ENCODE peak calls at places on chromosomes 4 and X, in five cellular contexts. One of them, this sample, is unnamed.

GRCh38 chrX:13923289-13923688 is 106.4 kb upstream of the GPM6B start:
- DNase-seq in right cardiac atrium: no peak
- DNase-seq in GM18507: no peak
- DNase-seq in hepatic stellate cell: no peak
- DNase-seq in RKO: no peak
- DNase-seq in this sample: no peak

GRCh38 chr4:170868191-170868590 is 778.4 kb upstream of the AADAT start:
- DNase-seq in right cardiac atrium: no peak
- DNase-seq in GM18507: no peak
- DNase-seq in hepatic stellate cell: no peak
- DNase-seq in RKO: peak
- DNase-seq in this sample: no peak

GRCh38 chr4:8050555-8051206 is 107.9 kb downstream of the ABLIM2 start:
- DNase-seq in right cardiac atrium: peak
- DNase-seq in GM18507: no peak
- DNase-seq in hepatic stellate cell: peak
- DNase-seq in RKO: no peak
- DNase-seq in this sample: peak

GRCh38 chr4:152534541-152535231 is 1.2 kb downstream of the FBXW7 start:
- DNase-seq in right cardiac atrium: peak
- DNase-seq in GM18507: no peak
- DNase-seq in hepatic stellate cell: peak
- DNase-seq in RKO: peak
- DNase-seq in this sample: peak

GRCh38 chr4:133147922-133148689 is 988 bp upstream of the PCDH10 start:
- DNase-seq in right cardiac atrium: peak
- DNase-seq in GM18507: no peak
- DNase-seq in hepatic stellate cell: peak
- DNase-seq in RKO: no peak
- DNase-seq in this sample: no peak

GRCh38 chrX:41705680-41706374 is 17.1 kb downstream of the GPR34 start:
- DNase-seq in right cardiac atrium: no peak
- DNase-seq in GM18507: no peak
- DNase-seq in hepatic stellate cell: no peak
- DNase-seq in RKO: no peak
- DNase-seq in this sample: no peak

GRCh38 chr4:68724426-68724825 is 54.0 kb upstream of the UGT2B15 start:
- DNase-seq in right cardiac atrium: no peak
- DNase-seq in GM18507: no peak
- DNase-seq in hepatic stellate cell: no peak
- DNase-seq in RKO: no peak
- DNase-seq in this sample: no peak

GRCh38 chrX:117985241-117985640 is 131.4 kb downstream of the KLHL13 start:
- DNase-seq in right cardiac atrium: peak
- DNase-seq in GM18507: no peak
- DNase-seq in hepatic stellate cell: no peak
- DNase-seq in RKO: peak
- DNase-seq in this sample: peak

GRCh38 chrX:21960569-21960968 is 20.1 kb downstream of the SMS start:
- DNase-seq in right cardiac atrium: no peak
- DNase-seq in GM18507: no peak
- DNase-seq in hepatic stellate cell: no peak
- DNase-seq in RKO: no peak
- DNase-seq in this sample: no peak

GRCh38 chr4:168511780-168512467 is 15.1 kb downstream of the PALLD start:
- DNase-seq in right cardiac atrium: peak
- DNase-seq in GM18507: no peak
- DNase-seq in hepatic stellate cell: no peak
- DNase-seq in RKO: no peak
- DNase-seq in this sample: no peak

GRCh38 chr4:8920289-8920965 is 48.8 kb upstream of the HMX1 start:
- DNase-seq in right cardiac atrium: no peak
- DNase-seq in GM18507: no peak
- DNase-seq in hepatic stellate cell: peak
- DNase-seq in RKO: no peak
- DNase-seq in this sample: no peak

GRCh38 chr4:153521995-153522799 is 56.0 kb downstream of the TMEM131L start:
- DNase-seq in right cardiac atrium: no peak
- DNase-seq in GM18507: no peak
- DNase-seq in hepatic stellate cell: no peak
- DNase-seq in RKO: no peak
- DNase-seq in this sample: no peak

GRCh38 chr4:67234296-67234695 is 311.0 kb downstream of the CENPC start:
- DNase-seq in right cardiac atrium: no peak
- DNase-seq in GM18507: no peak
- DNase-seq in hepatic stellate cell: no peak
- DNase-seq in RKO: no peak
- DNase-seq in this sample: no peak

This sample was measured in left ventricle myocardium superior.